ENCODE peak calls at places on chromosomes 2 and 18, in six cellular contexts. E is GM12891, F is K562, W is HepG2, N is GM12878, T is H1. I is an unnamed sample.

GRCh38 chr18:27645929-27646328 is 460.8 kb upstream of the CHST9 start:
- DNase-seq in T (no peak), E (no peak), F (no peak), W (no peak), N (no peak), I (no peak)

GRCh38 chr2:223107825-223108224 is 55.8 kb downstream of the KCNE4 start:
- DNase-seq in F (no peak), E (no peak), N (no peak), T (no peak), W (no peak), I (no peak)

GRCh38 chr2:145200307-145200706 is 680.4 kb upstream of the ZEB2 start:
- DNase-seq in W (no peak), E (no peak), T (no peak), F (no peak), N (no peak), I (no peak)

GRCh38 chr2:186675380-186675779 is 18.5 kb upstream of the FAM171B start:
- DNase-seq in W (no peak), E (no peak), N (no peak), T (no peak), F (no peak), I (no peak)

GRCh38 chr2:187547353-187547979 is 6.8 kb downstream of the TFPI start:
- DNase-seq in N (no peak), E (no peak), W (no peak), T (no peak), F (peak; percentile 89), I (no peak)

GRCh38 chr2:16958266-16958665 is 292.6 kb upstream of the CYRIA start:
- DNase-seq in T (no peak), N (no peak), E (no peak), W (no peak), F (no peak), I (no peak)

GRCh38 chr2:235665656-235666239 is 171.9 kb downstream of the AGAP1 start:
- DNase-seq in E (no peak), F (no peak), W (no peak), N (no peak), T (no peak), I (no peak)

GRCh38 chr2:8620611-8621382 is 61.1 kb upstream of the ID2 start:
- DNase-seq in E (no peak), T (no peak), W (no peak), N (no peak), F (no peak), I (no peak)

GRCh38 chr2:240560084-240560479 is at the start of gene DUSP28:
- DNase-seq in T (peak; percentile 88), W (peak; percentile 83), N (peak; percentile 55), E (peak; percentile 86), F (peak; percentile 89), I (peak; percentile 86)

GRCh38 chr2:38315707-38316333 is 61.3 kb downstream of the ATL2 start:
- DNase-seq in T (no peak), F (peak; percentile 58), W (peak; percentile 68), N (peak; percentile 11), E (peak; percentile 15), I (peak; percentile 13)

GRCh38 chr18:79427368-79428225 is 31.9 kb downstream of the NFATC1 start:
- DNase-seq in N (no peak), W (no peak), T (no peak), E (no peak), F (no peak), I (no peak)

GRCh38 chr18:25457636-25458035 is 105.7 kb upstream of the ZNF521 start:
- DNase-seq in E (no peak), T (no peak), N (no peak), W (no peak), F (no peak), I (no peak)

GRCh38 chr2:37871453-37872191 is 53.5 kb upstream of the RMDN2 start:
- DNase-seq in N (no peak), E (no peak), W (no peak), F (no peak), T (no peak), I (no peak)

GRCh38 chr2:74551942-74552913 is 1.5 kb downstream of the LOXL3 start:
- DNase-seq in E (no peak), N (no peak), W (no peak), F (no peak), T (no peak), I (no peak)

DNA sequence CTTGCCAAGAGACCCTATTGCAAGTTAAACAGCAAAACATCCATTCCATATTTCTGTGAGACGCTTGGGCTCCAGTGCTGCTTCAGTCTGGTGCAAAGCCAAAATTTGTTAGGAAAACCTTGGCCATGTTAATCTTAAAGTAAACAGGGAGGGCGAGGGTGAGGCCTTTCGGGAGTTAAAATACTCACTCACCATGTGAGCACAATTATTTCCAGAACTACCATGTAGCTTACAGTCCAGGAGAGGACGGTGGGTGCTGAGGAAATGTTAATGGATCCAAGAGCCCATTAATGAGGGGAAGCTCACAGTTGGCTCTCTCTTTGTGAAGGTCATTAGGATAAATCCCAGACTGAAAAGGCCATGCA is 286.4 kb downstream of the SLC8A1 start:
- DNase-seq in E (no peak), F (no peak), W (no peak), N (no peak), T (no peak), I (no peak)
- TF ChIP-seq TAF1 in E (no peak), F (no peak), W (no peak), N (no peak), T (no peak), I (no peak)

GRCh38 chr2:73404409-73404808 is 18.8 kb downstream of the ALMS1 start:
- DNase-seq in W (no peak), T (no peak), N (no peak), F (no peak), E (no peak), I (no peak)
- TF ChIP-seq TAF1 in W (no peak), T (no peak), N (no peak), F (no peak), E (no peak), I (no peak)

DNA sequence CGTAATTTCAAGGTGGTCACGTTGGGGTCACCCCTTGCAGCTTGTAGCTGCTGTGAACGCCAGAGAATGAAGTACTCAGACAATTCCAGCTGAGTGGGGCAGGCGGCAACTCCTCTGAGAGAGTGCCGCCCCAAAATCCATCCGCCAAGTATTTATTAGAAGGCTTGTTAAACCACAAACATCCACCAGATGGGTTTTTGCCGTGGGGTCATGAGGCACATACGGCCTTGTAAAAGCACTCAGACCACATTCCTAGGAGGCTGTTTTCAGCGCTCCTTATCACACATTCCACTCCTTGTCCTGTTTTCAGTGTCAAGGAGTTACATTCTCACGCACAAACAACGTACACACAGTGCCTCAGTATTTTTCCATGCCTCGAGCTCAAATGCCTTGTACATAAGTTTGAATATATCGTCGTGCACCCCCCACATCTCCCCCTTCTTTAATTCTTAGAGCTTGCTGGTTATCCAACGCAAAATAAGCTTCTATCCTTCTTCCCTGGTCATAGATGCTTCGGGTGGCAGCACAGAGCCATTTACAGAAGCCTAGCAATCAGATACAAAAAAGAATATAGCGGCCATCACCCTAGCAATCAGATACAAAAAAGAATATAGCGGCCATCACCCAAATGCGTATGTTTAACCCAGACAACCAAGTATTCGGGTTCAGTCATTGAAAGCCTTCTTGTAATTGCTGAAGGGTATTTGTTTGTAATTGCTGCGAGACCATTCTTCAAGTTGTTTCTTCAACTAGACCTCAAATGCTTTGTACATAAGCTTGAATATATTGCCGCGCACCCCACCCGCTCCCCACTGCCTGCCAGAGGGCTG is 7.3 kb downstream of the ALPP start:
- DNase-seq in W (no peak), F (no peak), T (no peak), N (no peak), E (no peak), I (no peak)
- TF ChIP-seq TAF1 in W (no peak), F (no peak), T (no peak), N (no peak), E (no peak), I (no peak)

GRCh38 chr2:161373939-161374338 is 42.2 kb upstream of the TBR1 start:
- DNase-seq in E (no peak), W (no peak), T (no peak), N (no peak), F (no peak), I (no peak)
- TF ChIP-seq TAF1 in E (no peak), W (no peak), T (no peak), N (no peak), F (no peak), I (no peak)

GRCh38 chr2:132873738-132874137 is 203.7 kb upstream of the LYPD1 start:
- DNase-seq in E (no peak), T (no peak), F (no peak), N (no peak), W (no peak), I (no peak)

GRCh38 chr2:132881540-132881939 is 211.5 kb upstream of the LYPD1 start:
- DNase-seq in N (no peak), W (no peak), F (no peak), T (no peak), E (no peak), I (no peak)

GRCh38 chr2:132877923-132878322 is 207.9 kb upstream of the LYPD1 start:
- DNase-seq in F (no peak), N (no peak), T (no peak), E (no peak), W (no peak), I (no peak)

GRCh38 chr2:132875193-132875592 is 205.2 kb upstream of the LYPD1 start:
- DNase-seq in E (no peak), W (no peak), F (no peak), T (no peak), N (no peak), I (no peak)

GRCh38 chr2:132876745-132877391 is 206.9 kb upstream of the LYPD1 start:
- DNase-seq in W (no peak), F (no peak), E (no peak), N (no peak), T (no peak), I (no peak)
- TF ChIP-seq TAF1 in W (no peak), F (no peak), E (no peak), N (no peak), T (no peak), I (no peak)

DNA sequence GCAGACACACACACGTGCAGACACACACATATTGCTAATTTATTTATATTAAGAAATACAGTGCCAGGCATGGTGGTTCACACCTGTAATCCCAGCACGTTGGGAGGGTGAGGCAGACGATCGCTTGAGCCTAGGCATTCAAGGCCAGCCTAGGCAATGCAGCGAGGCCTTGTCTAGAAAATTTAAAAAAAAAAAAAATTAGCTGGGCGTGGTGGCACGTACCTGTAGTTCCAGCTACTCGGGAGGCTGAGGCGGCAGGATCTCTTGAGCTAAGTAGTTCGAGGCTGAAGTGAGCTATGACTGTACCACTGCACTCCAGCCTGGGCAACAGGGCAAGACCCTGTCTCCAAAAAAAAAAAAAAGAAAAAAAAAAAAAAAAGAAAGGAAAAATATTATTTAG is 28.8 kb downstream of the ANXA4 start:
- DNase-seq in T (no peak), E (no peak), W (no peak), N (no peak), F (no peak), I (no peak)
- TF ChIP-seq TAF1 in T (no peak), E (no peak), W (no peak), N (no peak), F (no peak), I (no peak)

DNA sequence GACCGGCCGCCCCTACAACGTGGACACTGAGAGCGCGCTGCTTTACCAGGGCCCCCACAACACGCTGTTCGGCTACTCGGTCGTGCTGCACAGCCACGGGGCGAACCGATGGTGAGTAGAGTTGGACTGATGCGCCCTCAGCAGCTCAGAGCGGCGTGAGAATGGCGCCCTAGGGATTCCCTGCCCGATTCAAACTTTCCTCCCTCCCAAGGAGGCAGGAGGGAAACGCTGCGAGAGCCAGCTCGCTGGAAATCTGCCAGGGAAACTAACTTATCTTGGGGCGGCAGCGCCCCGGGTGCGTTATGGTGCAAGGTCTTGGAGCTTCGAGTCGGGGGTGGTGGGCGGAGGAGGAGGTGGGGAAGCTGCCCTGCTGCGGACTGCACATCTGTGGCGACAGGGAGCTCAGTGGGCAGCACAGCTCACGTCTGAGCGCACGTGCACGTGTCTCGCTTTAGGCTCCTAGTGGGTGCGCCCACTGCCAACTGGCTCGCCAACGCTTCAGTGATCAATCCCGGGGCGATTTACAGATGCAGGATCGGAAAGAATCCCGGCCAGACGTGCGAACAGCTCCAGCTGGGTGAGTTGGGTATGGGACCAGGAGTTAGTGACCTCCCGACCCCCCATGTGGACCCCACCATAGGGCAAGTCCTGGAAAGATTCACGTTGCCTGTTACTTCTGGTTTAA is 697 bp downstream of the ITGA4 start:
- DNase-seq in E (no peak), T (no peak), F (peak; percentile 9), W (no peak), N (no peak), I (peak; percentile 29)
- TF ChIP-seq TAF1 in E (peak; percentile 61), T (no peak), F (no peak), W (no peak), N (peak; percentile 43), I (peak; percentile 71)